ENCODE peak calls at places on chromosomes 1 and 21, in seven cellular contexts. T, R, J, U, Y, I and L are unnamed samples.

GRCh38 chr1:29984544-29985375 is 738.6 kb downstream of the MATN1 start:
- DNase-seq in I (peak; percentile 15), U (peak; percentile 41), Y (no peak), R (no peak), J (no peak), T (no peak), L (peak; percentile 19)

GRCh38 chr1:24946861-24947658 is 17.0 kb upstream of the RUNX3 start:
- DNase-seq in I (no peak), J (no peak), T (no peak), U (no peak), Y (no peak), R (no peak), L (no peak)

GRCh38 chr1:21267191-21268077 is 22.8 kb downstream of the ECE1 start:
- DNase-seq in J (no peak), Y (no peak), U (no peak), R (no peak), T (no peak), I (no peak), L (no peak)

GRCh38 chr1:165350861-165351260 is 5.7 kb downstream of the LMX1A start:
- DNase-seq in T (no peak), J (no peak), U (no peak), R (peak; percentile 67), I (no peak), Y (no peak), L (no peak)

GRCh38 chr21:41562101-41563000 is 54.4 kb upstream of the TMPRSS2 start:
- DNase-seq in T (peak; percentile 17), I (no peak), J (peak; percentile 53), U (no peak), R (no peak), Y (peak; percentile 29), L (peak; percentile 48)

GRCh38 chr21:26943916-26944315 is 23.0 kb downstream of the ADAMTS5 start:
- DNase-seq in J (no peak), I (no peak), T (no peak), U (no peak), Y (no peak), R (no peak), L (no peak)

GRCh38 chr1:97911266-97912215 is 9.3 kb downstream of the DPYD start:
- DNase-seq in Y (no peak), T (no peak), U (no peak), R (no peak), I (no peak), J (no peak), L (no peak)

GRCh38 chr21:38917045-38917774 is 111.5 kb downstream of the ETS2 start:
- DNase-seq in I (no peak), R (no peak), U (peak; percentile 82), Y (no peak), T (no peak), J (no peak), L (no peak)

GRCh38 chr1:1898246-1898933 is 7.5 kb upstream of the GNB1 start:
- DNase-seq in Y (no peak), T (no peak), U (no peak), I (no peak), J (no peak), R (no peak), L (no peak)

GRCh38 chr1:151867785-151868403 is 14.4 kb upstream of the THEM5 start:
- DNase-seq in U (peak; percentile 64), Y (no peak), T (no peak), R (no peak), J (no peak), I (no peak), L (no peak)

GRCh38 chr1:245094092-245094491 is 60.7 kb upstream of the KIF26B start:
- DNase-seq in U (no peak), T (no peak), Y (no peak), R (no peak), J (no peak), I (no peak), L (no peak)

GRCh38 chr1:230359992-230360391 is 66.1 kb downstream of the PGBD5 start:
- DNase-seq in I (no peak), T (no peak), Y (no peak), U (peak; percentile 93), J (no peak), R (no peak), L (no peak)

GRCh38 chr1:205805082-205805711 is 7.8 kb downstream of the SLC41A1 start:
- DNase-seq in R (no peak), T (no peak), U (no peak), Y (no peak), I (no peak), J (no peak), L (no peak)

GRCh38 chr1:226891846-226892533 is 21.6 kb downstream of the PSEN2 start:
- DNase-seq in Y (peak; percentile 42), U (no peak), J (no peak), I (no peak), R (no peak), T (peak; percentile 51), L (no peak)

GRCh38 chr1:21260405-21261129 is 29.7 kb downstream of the ECE1 start:
- DNase-seq in U (no peak), J (no peak), Y (no peak), T (no peak), R (no peak), I (no peak), L (no peak)

GRCh38 chr1:183804916-183805734 is at the start of gene RGL1:
- DNase-seq in U (peak; percentile 67), I (peak; percentile 48), J (peak; percentile 62), R (peak; percentile 49), Y (peak; percentile 73), T (peak; percentile 76), L (peak; percentile 50)

GRCh38 chr1:48006318-48006717 is 9.1 kb upstream of the TRABD2B start:
- DNase-seq in I (no peak), T (no peak), Y (no peak), R (no peak), U (peak; percentile 42), J (no peak), L (no peak)

GRCh38 chr21:25925936-25926335 is 191.2 kb downstream of the GABPA start:
- DNase-seq in T (peak; percentile 64), J (no peak), U (peak; percentile 25), R (no peak), I (no peak), Y (peak; percentile 31), L (peak; percentile 23)

GRCh38 chr1:226763741-226764264 is 24.7 kb upstream of the ITPKB start:
- DNase-seq in I (no peak), U (peak; percentile 97), R (peak; percentile 78), Y (no peak), T (no peak), J (peak; percentile 93), L (no peak)

GRCh38 chr1:110185181-110185580 is 24.9 kb upstream of the KCNC4 start:
- DNase-seq in Y (peak; percentile 30), I (no peak), T (peak; percentile 45), J (no peak), R (no peak), U (no peak), L (no peak)

GRCh38 chr1:240597153-240597745 is 14.7 kb downstream of the GREM2 start:
- DNase-seq in U (no peak), Y (no peak), T (no peak), R (no peak), J (no peak), I (peak; percentile 26), L (no peak)

GRCh38 chr1:213772711-213773110 is 215.1 kb upstream of the PROX1 start:
- DNase-seq in R (no peak), I (no peak), Y (no peak), U (no peak), T (no peak), J (no peak), L (no peak)

GRCh38 chr1:75725861-75726361 is 1.4 kb downstream of the ACADM start:
- DNase-seq in I (peak; percentile 62), Y (no peak), U (peak; percentile 48), J (no peak), R (no peak), T (no peak), L (peak; percentile 91)

DNA sequence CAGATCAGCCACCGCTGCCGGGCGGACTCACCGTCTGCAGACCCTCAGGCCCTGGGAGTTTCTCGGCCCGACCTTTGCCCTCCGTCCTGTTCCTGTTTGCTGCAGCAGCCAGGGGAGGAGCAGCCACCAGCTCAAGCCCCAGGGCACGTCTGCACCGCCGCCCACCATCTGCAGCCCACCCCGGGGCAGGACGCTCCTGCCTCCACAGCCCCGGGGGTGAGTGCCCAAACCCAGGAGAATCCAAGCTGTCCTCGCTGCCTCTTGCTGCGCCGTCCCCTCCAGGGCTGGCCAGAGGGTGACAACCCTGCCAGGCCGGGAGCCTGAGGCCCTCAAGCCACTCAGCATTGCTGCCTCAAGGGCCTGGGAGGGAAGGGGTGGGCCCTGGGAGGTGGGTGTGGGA is 1.2 kb upstream of the SLC25A34 start:
- DNase-seq in U (no peak), T (no peak), J (no peak), I (peak; percentile 34), R (no peak), Y (no peak), L (peak; percentile 37)
- H3K27ac ChIP-seq in U (no peak overlapping the region), T (peak overlapping the region; percentile 88), J (no peak overlapping the region), I (no peak overlapping the region), R (no peak overlapping the region), Y (peak overlapping the region; percentile 73), L (peak overlapping the region; percentile 83)

GRCh38 chr1:52756020-52756419 is 29.8 kb downstream of the ZYG11B start:
- DNase-seq in J (no peak), Y (no peak), I (no peak), T (no peak), U (no peak), R (no peak), L (no peak)

GRCh38 chr1:52748119-52748518 is 21.9 kb downstream of the ZYG11B start:
- DNase-seq in T (no peak), I (no peak), R (no peak), U (peak; percentile 38), J (no peak), Y (no peak), L (no peak)

GRCh38 chr1:52753169-52753568 is 26.9 kb downstream of the ZYG11B start:
- DNase-seq in I (no peak), T (no peak), J (no peak), R (no peak), U (no peak), Y (no peak), L (no peak)

GRCh38 chr1:52752427-52752826 is 26.2 kb downstream of the ZYG11B start:
- DNase-seq in Y (no peak), R (no peak), U (peak; percentile 20), T (no peak), J (no peak), I (no peak), L (no peak)

GRCh38 chr1:52751589-52752306 is 25.5 kb downstream of the ZYG11B start:
- DNase-seq in Y (peak; percentile 34), U (no peak), R (no peak), T (peak; percentile 47), J (no peak), I (no peak), L (no peak)
- H3K4me1 ChIP-seq in Y (peaks cover 55% of the 10 kb centered on the region), U (peaks cover 4% of the 10 kb centered on the region), R (no peaks in the 10 kb centered on the region), T (peaks cover 33% of the 10 kb centered on the region), J (peaks cover 12% of the 10 kb centered on the region), I (no peaks in the 10 kb centered on the region), L (no peaks in the 10 kb centered on the region)

DNA sequence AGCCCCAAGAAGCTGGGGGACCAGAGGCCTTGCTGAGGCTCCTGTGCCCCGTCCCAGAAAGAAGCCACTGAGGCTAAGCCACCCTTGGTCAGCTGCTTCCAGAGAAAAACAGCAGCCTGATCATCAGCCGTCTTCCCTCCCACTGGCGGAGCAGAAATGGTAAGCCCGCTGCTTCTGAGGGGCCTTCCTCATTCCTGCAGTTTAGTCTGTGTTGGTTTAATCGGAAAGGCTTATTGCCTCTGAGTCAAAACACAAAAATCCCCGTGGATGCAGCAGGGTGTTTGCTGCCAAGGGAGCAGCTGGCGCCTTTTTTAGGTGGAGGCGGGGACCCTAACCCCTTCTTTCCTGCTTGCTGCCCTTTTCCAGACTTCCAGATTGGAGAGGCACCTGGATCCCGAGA is 33.9 kb downstream of the SPSB1 start:
- DNase-seq in Y (no peak), R (no peak), J (no peak), I (peak; percentile 34), U (no peak), T (no peak), L (no peak)
- H3K27ac ChIP-seq in Y (no peak overlapping the region), R (no peak overlapping the region), J (no peak overlapping the region), I (peak overlapping the region; percentile 57), U (no peak overlapping the region), T (peak overlapping the region; percentile 27), L (peak overlapping the region; percentile 63)

GRCh38 chr1:36122062-36122461 is 3.0 kb downstream of the COL8A2 start:
- DNase-seq in R (no peak), I (no peak), Y (no peak), J (no peak), U (no peak), T (no peak), L (no peak)
- H3K4me1 ChIP-seq in R (peaks cover 2% of the 10 kb centered on the region), I (no peaks in the 10 kb centered on the region), Y (peaks cover 7% of the 10 kb centered on the region), J (peaks cover 18% of the 10 kb centered on the region), U (no peaks in the 10 kb centered on the region), T (no peaks in the 10 kb centered on the region), L (no peaks in the 10 kb centered on the region)